ENCODE peak calls at places on chromosomes 1 and 21, in four cellular contexts. I is neural progenitor cell, D is psoas muscle, J is stomach. S is an unnamed sample.

GRCh38 chr1:113073457-113073950 is 506 bp downstream of the LRIG2 start:
- DNase-seq in I (peak), D (no peak), J (peak), S (no peak)

GRCh38 chr1:179969962-179970361 is 15.4 kb downstream of the CEP350 start:
- DNase-seq in I (no peak), D (no peak), J (no peak), S (no peak)

GRCh38 chr1:199102239-199102638 is 463.4 kb downstream of the PTPRC start:
- DNase-seq in I (no peak), D (no peak), J (no peak), S (no peak)

GRCh38 chr1:244837597-244838258 is 2.3 kb downstream of the COX20 start:
- DNase-seq in I (no peak), D (no peak), J (no peak), S (no peak)

GRCh38 chr21:36847189-36847588 is 119.3 kb downstream of the HLCS start:
- DNase-seq in I (no peak), D (no peak), J (no peak), S (no peak)

GRCh38 chr21:22438428-22439086 is 1440.3 kb downstream of the NCAM2 start:
- DNase-seq in I (no peak), D (no peak), J (no peak), S (no peak)

GRCh38 chr1:110339427-110340206 is 440 bp downstream of the RBM15 start:
- DNase-seq in I (peak), D (peak), J (peak), S (peak)

GRCh38 chr1:167899253-167899681 is 14.7 kb downstream of the ADCY10 start:
- DNase-seq in I (no peak), D (peak), J (peak), S (no peak)

GRCh38 chr1:172144445-172145060 is 275.9 kb upstream of the C1orf105 start:
- DNase-seq in I (no peak), D (peak), J (peak), S (peak)

GRCh38 chr1:42179900-42180329 is 15.4 kb upstream of the GUCA2A start:
- DNase-seq in I (no peak), D (no peak), J (no peak), S (no peak)

GRCh38 chr21:17466166-17466565 is 46.7 kb upstream of the CXADR start:
- DNase-seq in I (no peak), D (no peak), J (peak), S (no peak)

GRCh38 chr1:247077768-247078314 is 770 bp downstream of the ZNF670 start:
- DNase-seq in I (no peak), D (no peak), J (no peak), S (no peak)

GRCh38 chr1:214317300-214317699 is 36.3 kb downstream of the SMYD2 start:
- DNase-seq in I (no peak), D (no peak), J (no peak), S (no peak)

GRCh38 chr1:181936768-181937581 is 124.5 kb downstream of the ZNF648 start:
- DNase-seq in I (peak), D (no peak), J (peak), S (peak)

GRCh38 chr1:32761253-32761877 is 55.8 kb downstream of the YARS1 start:
- DNase-seq in I (no peak), D (no peak), J (peak), S (peak)

GRCh38 chr1:183920651-183921050 is 115.7 kb downstream of the RGL1 start:
- DNase-seq in I (no peak), D (no peak), J (no peak), S (no peak)

GRCh38 chr1:150562384-150563339 is 13.5 kb downstream of the ADAMTSL4 start:
- DNase-seq in I (peak), D (peak), J (peak), S (no peak)

GRCh38 chr1:119587328-119587727 is 60.7 kb downstream of the ZNF697 start:
- DNase-seq in I (no peak), D (no peak), J (no peak), S (no peak)

GRCh38 chr1:21260405-21261129 is 29.7 kb downstream of the ECE1 start:
- DNase-seq in I (no peak), D (no peak), J (no peak), S (no peak)

GRCh38 chr1:1326075-1326605 is 1.5 kb downstream of the CPTP start:
- DNase-seq in I (no peak), D (no peak), J (no peak), S (no peak)

GRCh38 chr1:37726191-37726590 is 33.9 kb downstream of the CDCA8 start:
- DNase-seq in I (no peak), D (no peak), J (no peak), S (no peak)

GRCh38 chr1:119987112-119987511 is 82.3 kb downstream of the NOTCH2 start:
- DNase-seq in I (no peak), D (no peak), J (no peak), S (no peak)

GRCh38 chr1:77382361-77382760 is 100.5 kb downstream of the AK5 start:
- DNase-seq in I (no peak), D (no peak), J (no peak), S (no peak)

GRCh38 chr1:109543283-109543987 is 3.8 kb downstream of the GPR61 start:
- DNase-seq in I (no peak), D (no peak), J (no peak), S (no peak)

GRCh38 chr1:162633327-162633762 is 1.1 kb downstream of the DDR2 start:
- DNase-seq in I (no peak), D (no peak), J (no peak), S (no peak)

GRCh38 chr1:54407957-54408700 is 1.9 kb upstream of the SSBP3 start:
- DNase-seq in I (peak), D (peak), J (no peak), S (no peak)

GRCh38 chr1:228365321-228366061 is 41.1 kb downstream of the TRIM11 start:
- DNase-seq in I (no peak), D (peak), J (no peak), S (peak)

GRCh38 chr21:44423941-44424607 is 31.2 kb upstream of the LRRC3 start:
- DNase-seq in I (no peak), D (peak), J (no peak), S (peak)

GRCh38 chr1:70360321-70360720 is 5.8 kb upstream of the ANKRD13C start:
- DNase-seq in I (no peak), D (no peak), J (no peak), S (no peak)

GRCh38 chr1:6033986-6034749 is 11.5 kb upstream of the KCNAB2 start:
- DNase-seq in I (peak), D (peak), J (peak), S (no peak)

GRCh38 chr1:74731399-74732052 is 1.3 kb downstream of the CRYZ start:
- DNase-seq in I (no peak), D (no peak), J (peak), S (no peak)

GRCh38 chr1:80155371-80155770 is 1148.8 kb upstream of the ADGRL4 start:
- DNase-seq in I (peak), D (no peak), J (no peak), S (no peak)

GRCh38 chr1:80158266-80158665 is 1151.7 kb upstream of the ADGRL4 start:
- DNase-seq in I (no peak), D (no peak), J (no peak), S (no peak)

GRCh38 chr1:80153762-80154555 is 1147.4 kb upstream of the ADGRL4 start:
- DNase-seq in I (no peak), D (no peak), J (no peak), S (no peak)

GRCh38 chr1:80164150-80164549 is 1157.6 kb upstream of the ADGRL4 start:
- DNase-seq in I (no peak), D (no peak), J (no peak), S (no peak)

GRCh38 chr1:80158771-80159170 is 1152.2 kb upstream of the ADGRL4 start:
- DNase-seq in I (no peak), D (no peak), J (no peak), S (no peak)
- H3K4me3 ChIP-seq in I (no peak), D (no peak), J (no peak), S (no peak)

DNA sequence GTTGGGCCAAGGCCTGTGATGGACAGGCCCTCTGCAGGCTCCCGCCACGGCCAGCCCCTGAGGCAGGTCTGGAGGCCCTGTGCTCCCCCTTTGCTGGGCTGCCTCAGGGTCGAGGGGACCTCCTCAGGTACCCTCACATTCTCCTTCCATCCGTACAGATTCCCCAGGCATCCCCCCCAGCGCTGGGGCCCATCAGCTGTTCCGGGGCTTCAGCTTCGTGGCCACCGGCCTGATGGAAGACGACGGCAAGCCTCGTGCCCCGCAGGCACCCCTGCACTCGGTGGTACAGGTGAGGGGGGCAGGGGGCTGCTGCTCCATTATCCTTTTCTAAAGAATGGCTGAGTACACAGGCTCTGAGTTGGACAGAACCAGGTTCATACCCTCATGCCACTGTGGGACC is 29.1 kb downstream of the RPS6KA1 start:
- DNase-seq in I (no peak), D (no peak), J (no peak), S (no peak)
- H3K27ac ChIP-seq in I (no peak), D (no peak), J (no peak), S (no peak)

GRCh38 chr1:155296660-155297059 is 4.6 kb downstream of the PKLR start:
- DNase-seq in I (no peak), D (no peak), J (no peak), S (no peak)

GRCh38 chr1:155297431-155297830 is 3.8 kb downstream of the PKLR start:
- DNase-seq in I (no peak), D (no peak), J (no peak), S (no peak)

GRCh38 chr1:155294520-155295182 is 6.6 kb downstream of the PKLR start:
- DNase-seq in I (peak), D (no peak), J (no peak), S (no peak)

GRCh38 chr1:155295183-155295941 is 5.9 kb downstream of the PKLR start:
- DNase-seq in I (no peak), D (no peak), J (no peak), S (no peak)

GRCh38 chr1:155295942-155296267 is 5.3 kb downstream of the PKLR start:
- DNase-seq in I (no peak), D (no peak), J (no peak), S (no peak)
- H3K4me3 ChIP-seq in I (peak), D (no peak), J (no peak), S (no peak)

GRCh38 chr1:75764057-75764655 is 21.9 kb upstream of the RABGGTB start:
- DNase-seq in I (no peak), D (no peak), J (no peak), S (no peak)

GRCh38 chr1:75768021-75768420 is 18.0 kb upstream of the RABGGTB start:
- DNase-seq in I (no peak), D (no peak), J (no peak), S (no peak)

DNA sequence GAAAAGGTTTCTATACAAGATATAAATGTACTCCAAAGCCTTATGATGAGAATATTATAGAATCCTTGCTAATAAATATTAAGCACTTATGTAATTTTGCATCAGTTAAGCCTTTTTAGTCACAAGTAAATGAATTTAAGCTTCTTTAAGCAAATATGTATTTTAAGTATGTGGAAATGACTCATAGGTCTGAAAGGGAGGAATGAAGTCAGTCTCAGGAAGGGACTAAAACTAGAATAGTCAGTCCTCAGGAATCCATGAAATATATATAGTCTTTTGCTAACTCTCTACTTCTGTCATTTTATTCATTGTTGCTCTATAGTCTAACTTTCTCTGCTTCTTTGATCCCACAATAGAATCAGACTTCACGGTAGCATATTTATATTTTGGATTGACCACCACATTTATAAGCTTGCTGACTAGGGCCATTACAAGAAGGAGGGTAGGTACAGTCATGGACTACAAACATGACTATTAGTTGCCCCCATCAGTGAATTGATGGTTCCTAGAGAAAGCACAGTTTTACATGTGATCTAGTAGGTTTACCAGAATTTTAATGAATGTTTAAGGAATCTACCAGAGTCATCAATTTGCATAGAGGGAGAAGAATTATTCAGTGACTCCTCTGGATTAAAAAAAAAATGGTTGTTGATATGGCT is 20.2 kb upstream of the RABGGTB start:
- DNase-seq in I (no peak), D (no peak), J (no peak), S (no peak)
- H3K27ac ChIP-seq in I (no peak), D (peak), J (no peak), S (no peak)

S was measured in upper lobe of right lung.